ENCODE peak calls at places on chromosomes 6 and 20, in nine cellular contexts. One of them, this sample, is unnamed.
A peak's percentile ranks its signal among the peaks of the same experiment; 100 is the strongest.

GRCh38 chr6:21840428-21840827 is 246.9 kb downstream of the SOX4 start:
- DNase-seq in HTR-8/SVneo: no peak
- DNase-seq in ELR: no peak
- DNase-seq in CD4-positive, CD25-positive, alpha-beta regulatory T cell: no peak
- DNase-seq in stimulated activated naive B cell treated with anti-CD40 and anti-IgM and Interleukin-4, amounts not matched to agents 10 μg/mL and 1 μg/mL and 100 μg/mL, for 72 hours: no peak
- DNase-seq in left lung: no peak
- DNase-seq in astrocyte of the hippocampus: no peak
- DNase-seq in NAMALWA: no peak
- DNase-seq in GM19239: no peak
- DNase-seq in this sample: no peak

GRCh38 chr6:51147756-51148155 is 329.1 kb downstream of the TFAP2B start:
- DNase-seq in HTR-8/SVneo: no peak
- DNase-seq in NAMALWA: no peak
- DNase-seq in stimulated activated naive B cell treated with anti-CD40 and anti-IgM and Interleukin-4, amounts not matched to agents 10 μg/mL and 1 μg/mL and 100 μg/mL, for 72 hours: no peak
- DNase-seq in left lung: no peak
- DNase-seq in ELR: no peak
- DNase-seq in GM19239: no peak
- DNase-seq in astrocyte of the hippocampus: no peak
- DNase-seq in CD4-positive, CD25-positive, alpha-beta regulatory T cell: no peak
- DNase-seq in this sample: no peak

GRCh38 chr20:35954907-35955251 is 577 bp upstream of the SCAND1 start:
- DNase-seq in NAMALWA: peak; percentile 67
- DNase-seq in CD4-positive, CD25-positive, alpha-beta regulatory T cell: peak; percentile 48
- DNase-seq in left lung: no peak
- DNase-seq in ELR: peak; percentile 80
- DNase-seq in stimulated activated naive B cell treated with anti-CD40 and anti-IgM and Interleukin-4, amounts not matched to agents 10 μg/mL and 1 μg/mL and 100 μg/mL, for 72 hours: no peak
- DNase-seq in GM19239: no peak
- DNase-seq in HTR-8/SVneo: no peak
- DNase-seq in astrocyte of the hippocampus: no peak
- DNase-seq in this sample: peak; percentile 77

GRCh38 chr6:221531-222349 is 70.5 kb upstream of the DUSP22 start:
- DNase-seq in astrocyte of the hippocampus: no peak
- DNase-seq in NAMALWA: no peak
- DNase-seq in left lung: no peak
- DNase-seq in GM19239: no peak
- DNase-seq in HTR-8/SVneo: no peak
- DNase-seq in stimulated activated naive B cell treated with anti-CD40 and anti-IgM and Interleukin-4, amounts not matched to agents 10 μg/mL and 1 μg/mL and 100 μg/mL, for 72 hours: no peak
- DNase-seq in ELR: peak; percentile 19
- DNase-seq in CD4-positive, CD25-positive, alpha-beta regulatory T cell: no peak
- DNase-seq in this sample: no peak

GRCh38 chr6:106025655-106026054 is 60.5 kb upstream of the PRDM1 start:
- DNase-seq in stimulated activated naive B cell treated with anti-CD40 and anti-IgM and Interleukin-4, amounts not matched to agents 10 μg/mL and 1 μg/mL and 100 μg/mL, for 72 hours: no peak
- DNase-seq in left lung: no peak
- DNase-seq in NAMALWA: no peak
- DNase-seq in astrocyte of the hippocampus: no peak
- DNase-seq in GM19239: no peak
- DNase-seq in ELR: peak; percentile 60
- DNase-seq in CD4-positive, CD25-positive, alpha-beta regulatory T cell: no peak
- DNase-seq in HTR-8/SVneo: no peak
- DNase-seq in this sample: peak; percentile 67

GRCh38 chr20:46399401-46399800 is 7.0 kb downstream of the ELMO2 start:
- DNase-seq in HTR-8/SVneo: no peak
- DNase-seq in astrocyte of the hippocampus: no peak
- DNase-seq in GM19239: no peak
- DNase-seq in NAMALWA: no peak
- DNase-seq in CD4-positive, CD25-positive, alpha-beta regulatory T cell: no peak
- DNase-seq in stimulated activated naive B cell treated with anti-CD40 and anti-IgM and Interleukin-4, amounts not matched to agents 10 μg/mL and 1 μg/mL and 100 μg/mL, for 72 hours: no peak
- DNase-seq in ELR: no peak
- DNase-seq in left lung: no peak
- DNase-seq in this sample: no peak

GRCh38 chr6:36933102-36933501 is 21.4 kb upstream of the PI16 start:
- DNase-seq in ELR: peak; percentile 76
- DNase-seq in GM19239: no peak
- DNase-seq in stimulated activated naive B cell treated with anti-CD40 and anti-IgM and Interleukin-4, amounts not matched to agents 10 μg/mL and 1 μg/mL and 100 μg/mL, for 72 hours: no peak
- DNase-seq in NAMALWA: no peak
- DNase-seq in HTR-8/SVneo: peak; percentile 73
- DNase-seq in left lung: no peak
- DNase-seq in CD4-positive, CD25-positive, alpha-beta regulatory T cell: no peak
- DNase-seq in astrocyte of the hippocampus: no peak
- DNase-seq in this sample: peak; percentile 60

GRCh38 chr20:48831702-48832422 is 4.1 kb upstream of the PREX1 start:
- DNase-seq in HTR-8/SVneo: peak; percentile 72
- DNase-seq in NAMALWA: no peak
- DNase-seq in CD4-positive, CD25-positive, alpha-beta regulatory T cell: no peak
- DNase-seq in astrocyte of the hippocampus: peak; percentile 41
- DNase-seq in ELR: peak; percentile 83
- DNase-seq in stimulated activated naive B cell treated with anti-CD40 and anti-IgM and Interleukin-4, amounts not matched to agents 10 μg/mL and 1 μg/mL and 100 μg/mL, for 72 hours: no peak
- DNase-seq in GM19239: no peak
- DNase-seq in left lung: peak; percentile 49
- DNase-seq in this sample: peak; percentile 70

GRCh38 chr20:21074605-21075336 is 31.4 kb downstream of the LINC00237 start:
- DNase-seq in GM19239: peak; percentile 25
- DNase-seq in left lung: no peak
- DNase-seq in NAMALWA: no peak
- DNase-seq in HTR-8/SVneo: no peak
- DNase-seq in ELR: peak; percentile 51
- DNase-seq in astrocyte of the hippocampus: peak; percentile 67
- DNase-seq in CD4-positive, CD25-positive, alpha-beta regulatory T cell: no peak
- DNase-seq in stimulated activated naive B cell treated with anti-CD40 and anti-IgM and Interleukin-4, amounts not matched to agents 10 μg/mL and 1 μg/mL and 100 μg/mL, for 72 hours: no peak
- DNase-seq in this sample: peak; percentile 16

GRCh38 chr20:32623667-32624157 is 38.6 kb upstream of the NOL4L start:
- DNase-seq in HTR-8/SVneo: no peak
- DNase-seq in left lung: no peak
- DNase-seq in stimulated activated naive B cell treated with anti-CD40 and anti-IgM and Interleukin-4, amounts not matched to agents 10 μg/mL and 1 μg/mL and 100 μg/mL, for 72 hours: no peak
- DNase-seq in astrocyte of the hippocampus: no peak
- DNase-seq in ELR: no peak
- DNase-seq in GM19239: no peak
- DNase-seq in CD4-positive, CD25-positive, alpha-beta regulatory T cell: no peak
- DNase-seq in NAMALWA: no peak
- DNase-seq in this sample: no peak

GRCh38 chr6:118709859-118710350 is 58.5 kb upstream of the CEP85L start:
- DNase-seq in NAMALWA: peak; percentile 92
- DNase-seq in CD4-positive, CD25-positive, alpha-beta regulatory T cell: peak; percentile 53
- DNase-seq in left lung: no peak
- DNase-seq in ELR: peak; percentile 91
- DNase-seq in HTR-8/SVneo: peak; percentile 36
- DNase-seq in GM19239: peak; percentile 56
- DNase-seq in astrocyte of the hippocampus: peak; percentile 84
- DNase-seq in stimulated activated naive B cell treated with anti-CD40 and anti-IgM and Interleukin-4, amounts not matched to agents 10 μg/mL and 1 μg/mL and 100 μg/mL, for 72 hours: peak; percentile 62
- DNase-seq in this sample: peak; percentile 77

GRCh38 chr20:33474097-33474846 is 15.6 kb upstream of the CBFA2T2 start:
- DNase-seq in CD4-positive, CD25-positive, alpha-beta regulatory T cell: no peak
- DNase-seq in stimulated activated naive B cell treated with anti-CD40 and anti-IgM and Interleukin-4, amounts not matched to agents 10 μg/mL and 1 μg/mL and 100 μg/mL, for 72 hours: no peak
- DNase-seq in left lung: no peak
- DNase-seq in astrocyte of the hippocampus: no peak
- DNase-seq in NAMALWA: no peak
- DNase-seq in HTR-8/SVneo: no peak
- DNase-seq in ELR: no peak
- DNase-seq in GM19239: no peak
- DNase-seq in this sample: no peak

GRCh38 chr6:141580988-141581387 is 551.7 kb upstream of the GJE1 start:
- DNase-seq in NAMALWA: no peak
- DNase-seq in left lung: no peak
- DNase-seq in ELR: peak; percentile 77
- DNase-seq in CD4-positive, CD25-positive, alpha-beta regulatory T cell: no peak
- DNase-seq in HTR-8/SVneo: peak; percentile 3
- DNase-seq in GM19239: no peak
- DNase-seq in astrocyte of the hippocampus: peak; percentile 85
- DNase-seq in stimulated activated naive B cell treated with anti-CD40 and anti-IgM and Interleukin-4, amounts not matched to agents 10 μg/mL and 1 μg/mL and 100 μg/mL, for 72 hours: no peak
- DNase-seq in this sample: peak; percentile 63

GRCh38 chr20:35968930-35969329 is 540 bp downstream of the CNBD2 start:
- DNase-seq in left lung: no peak
- DNase-seq in NAMALWA: no peak
- DNase-seq in CD4-positive, CD25-positive, alpha-beta regulatory T cell: no peak
- DNase-seq in astrocyte of the hippocampus: no peak
- DNase-seq in stimulated activated naive B cell treated with anti-CD40 and anti-IgM and Interleukin-4, amounts not matched to agents 10 μg/mL and 1 μg/mL and 100 μg/mL, for 72 hours: no peak
- DNase-seq in GM19239: no peak
- DNase-seq in ELR: peak; percentile 70
- DNase-seq in HTR-8/SVneo: no peak
- DNase-seq in this sample: peak; percentile 9

This sample was measured in GM23248.